ENCODE peak calls at places on chromosome 1, in five cellular contexts. One of them, this sample, is unnamed.
A peak's percentile ranks its signal among the peaks of the same experiment; 100 is the strongest.

GRCh38 chr1:228360533-228361313 is 45.9 kb downstream of the TRIM11 start:
- DNase-seq in GM23338: no peak
- DNase-seq in NCI-H2171: no peak
- DNase-seq in ELR: no peak
- DNase-seq in H9: no peak
- DNase-seq in this sample: no peak

GRCh38 chr1:31218705-31219104 is 21.0 kb downstream of the NKAIN1 start:
- DNase-seq in GM23338: no peak
- DNase-seq in ELR: no peak
- DNase-seq in H9: no peak
- DNase-seq in NCI-H2171: no peak
- DNase-seq in this sample: no peak

GRCh38 chr1:116489231-116489697 is 81.6 kb downstream of the CD58 start:
- DNase-seq in NCI-H2171: no peak
- DNase-seq in GM23338: no peak
- DNase-seq in ELR: peak; percentile 69
- DNase-seq in H9: no peak
- DNase-seq in this sample: no peak

GRCh38 chr1:99858881-99859280 is 8.7 kb downstream of the AGL start:
- DNase-seq in H9: no peak
- DNase-seq in NCI-H2171: no peak
- DNase-seq in ELR: no peak
- DNase-seq in GM23338: no peak
- DNase-seq in this sample: no peak

GRCh38 chr1:89974701-89975470 is 20.0 kb upstream of the ZNF326 start:
- DNase-seq in ELR: peak; percentile 41
- DNase-seq in NCI-H2171: no peak
- DNase-seq in H9: no peak
- DNase-seq in GM23338: no peak
- DNase-seq in this sample: no peak

GRCh38 chr1:201254625-201255469 is 28.5 kb upstream of the PKP1 start:
- DNase-seq in H9: peak; percentile 85
- DNase-seq in NCI-H2171: no peak
- DNase-seq in GM23338: peak; percentile 71
- DNase-seq in ELR: peak; percentile 55
- DNase-seq in this sample: peak; percentile 67

GRCh38 chr1:173479649-173480048 is 2.5 kb downstream of the PRDX6 start:
- DNase-seq in NCI-H2171: no peak
- DNase-seq in ELR: no peak
- DNase-seq in H9: no peak
- DNase-seq in GM23338: no peak
- DNase-seq in this sample: no peak

GRCh38 chr1:230002164-230002803 is 64.8 kb upstream of the GALNT2 start:
- DNase-seq in H9: no peak
- DNase-seq in NCI-H2171: no peak
- DNase-seq in GM23338: no peak
- DNase-seq in ELR: no peak
- DNase-seq in this sample: no peak

GRCh38 chr1:197343663-197344273 is 75.7 kb downstream of the CRB1 start:
- DNase-seq in ELR: no peak
- DNase-seq in H9: no peak
- DNase-seq in GM23338: no peak
- DNase-seq in NCI-H2171: no peak
- DNase-seq in this sample: no peak

GRCh38 chr1:61334718-61335589 is 252.6 kb downstream of the NFIA start:
- DNase-seq in ELR: no peak
- DNase-seq in NCI-H2171: no peak
- DNase-seq in GM23338: no peak
- DNase-seq in H9: no peak
- DNase-seq in this sample: peak; percentile 25

GRCh38 chr1:224635356-224635755 is 19.2 kb downstream of the CNIH3 start:
- DNase-seq in GM23338: no peak
- DNase-seq in H9: no peak
- DNase-seq in NCI-H2171: no peak
- DNase-seq in ELR: peak; percentile 95
- DNase-seq in this sample: no peak

GRCh38 chr1:233427907-233428306 is 100.4 kb downstream of the MAP3K21 start:
- DNase-seq in H9: no peak
- DNase-seq in ELR: no peak
- DNase-seq in NCI-H2171: no peak
- DNase-seq in GM23338: no peak
- DNase-seq in this sample: no peak

GRCh38 chr1:203188686-203189232 is 2.3 kb upstream of the CHI3L1 start:
- DNase-seq in NCI-H2171: no peak
- DNase-seq in ELR: no peak
- DNase-seq in GM23338: no peak
- DNase-seq in H9: no peak
- DNase-seq in this sample: no peak

GRCh38 chr1:181712636-181713238 is 229.4 kb downstream of the CACNA1E start:
- DNase-seq in NCI-H2171: no peak
- DNase-seq in GM23338: no peak
- DNase-seq in H9: no peak
- DNase-seq in ELR: no peak
- DNase-seq in this sample: peak; percentile 57

GRCh38 chr1:78146137-78146822 is 100.5 kb downstream of the GIPC2 start:
- DNase-seq in GM23338: no peak
- DNase-seq in ELR: no peak
- DNase-seq in NCI-H2171: no peak
- DNase-seq in H9: no peak
- DNase-seq in this sample: no peak

GRCh38 chr1:1678581-1679380 is 13.8 kb downstream of the SLC35E2B start:
- DNase-seq in GM23338: peak; percentile 70
- DNase-seq in ELR: peak; percentile 10
- DNase-seq in H9: peak; percentile 50
- DNase-seq in NCI-H2171: no peak
- DNase-seq in this sample: no peak

GRCh38 chr1:8027748-8028631 is 1.9 kb upstream of the ERRFI1 start:
- DNase-seq in GM23338: no peak
- DNase-seq in H9: no peak
- DNase-seq in ELR: peak; percentile 84
- DNase-seq in NCI-H2171: no peak
- DNase-seq in this sample: no peak

GRCh38 chr1:198280080-198280479 is 123.3 kb downstream of the NEK7 start:
- DNase-seq in GM23338: no peak
- DNase-seq in H9: no peak
- DNase-seq in NCI-H2171: no peak
- DNase-seq in ELR: no peak
- DNase-seq in this sample: no peak

GRCh38 chr1:45348020-45348419 is 7.8 kb upstream of the MUTYH start:
- DNase-seq in H9: no peak
- DNase-seq in ELR: peak; percentile 60
- DNase-seq in GM23338: no peak
- DNase-seq in NCI-H2171: no peak
- DNase-seq in this sample: no peak

GRCh38 chr1:86581250-86581649 is 34.4 kb downstream of the CLCA4 start:
- DNase-seq in GM23338: no peak
- DNase-seq in ELR: no peak
- DNase-seq in NCI-H2171: no peak
- DNase-seq in H9: no peak
- DNase-seq in this sample: no peak

GRCh38 chr1:10853701-10854100 is 57.3 kb upstream of the CASZ1 start:
- DNase-seq in ELR: no peak
- DNase-seq in H9: no peak
- DNase-seq in GM23338: no peak
- DNase-seq in NCI-H2171: no peak
- DNase-seq in this sample: no peak

This sample was measured in NCI-H446.